ENCODE peak calls at places on chromosomes 13 and 19, in nine cellular contexts. F, A, Q, W, J, H, V, R and E are unnamed samples.

GRCh38 chr19:13024126-13024957 is 29.1 kb downstream of the NFIX start:
- DNase-seq in A (peak), J (no peak), V (peak), F (no peak), W (no peak), R (no peak), H (no peak), Q (no peak), E (no peak)

GRCh38 chr19:12774588-12775555 is at the start of gene HOOK2:
- DNase-seq in W (peak), A (no peak), F (peak), H (peak), V (peak), Q (peak), J (peak), R (peak), E (no peak)

GRCh38 chr13:47454986-47455385 is 546.1 kb downstream of the SUCLA2 start:
- DNase-seq in V (no peak), F (no peak), R (no peak), J (no peak), H (peak), A (peak), W (no peak), Q (no peak), E (no peak)

GRCh38 chr19:22137791-22138190 is 59.0 kb downstream of the ZNF676 start:
- DNase-seq in H (no peak), R (no peak), W (no peak), J (no peak), V (no peak), A (no peak), F (no peak), Q (no peak), E (no peak)

GRCh38 chr13:19860884-19861655 is 2.4 kb downstream of the ZMYM5 start:
- DNase-seq in J (no peak), V (no peak), A (peak), Q (peak), H (peak), F (peak), W (no peak), R (no peak), E (no peak)

GRCh38 chr19:48466571-48467325 is 2.4 kb upstream of the CYTH2 start:
- DNase-seq in V (no peak), A (peak), J (no peak), Q (peak), F (no peak), H (peak), W (no peak), R (no peak), E (no peak)

GRCh38 chr19:13102666-13103584 is at the start of gene LYL1:
- DNase-seq in A (peak), W (peak), H (no peak), V (peak), R (no peak), Q (no peak), F (peak), J (peak), E (peak)

GRCh38 chr19:43464089-43464775 is 1.2 kb downstream of the LYPD3 start:
- DNase-seq in F (no peak), A (no peak), W (peak), V (peak), H (no peak), J (peak), R (peak), Q (no peak), E (peak)

GRCh38 chr13:99028890-99029289 is 51.0 kb upstream of the DOCK9 start:
- DNase-seq in W (no peak), R (no peak), A (no peak), H (no peak), F (peak), J (no peak), Q (no peak), V (no peak), E (no peak)

GRCh38 chr13:52599037-52599852 is 43.0 kb upstream of the HNRNPA1L2 start:
- DNase-seq in J (no peak), F (peak), W (peak), Q (peak), V (no peak), H (peak), R (peak), A (peak), E (no peak)

GRCh38 chr13:99610702-99611289 is 109.5 kb downstream of the TM9SF2 start:
- DNase-seq in J (no peak), H (no peak), W (no peak), V (no peak), Q (no peak), A (no peak), F (no peak), R (no peak), E (no peak)

GRCh38 chr13:46197299-46197975 is 14.3 kb upstream of the LRRC63 start:
- DNase-seq in Q (no peak), J (no peak), H (peak), F (no peak), V (no peak), W (no peak), A (no peak), R (no peak), E (no peak)

GRCh38 chr13:100547805-100548204 is 40.8 kb downstream of the GGACT start:
- DNase-seq in H (peak), A (no peak), J (peak), R (peak), V (no peak), W (no peak), F (no peak), Q (peak), E (no peak)

GRCh38 chr13:77918391-77919261 is at the start of gene EDNRB:
- DNase-seq in F (peak), V (peak), Q (peak), H (no peak), A (peak), R (no peak), W (peak), J (no peak), E (peak)

GRCh38 chr19:2775556-2776430 is 7.3 kb downstream of the SGTA start:
- DNase-seq in H (no peak), J (no peak), R (peak), V (peak), Q (no peak), F (no peak), A (peak), W (peak), E (peak)

GRCh38 chr13:50017819-50018218 is 2.6 kb downstream of the KCNRG start:
- DNase-seq in W (no peak), V (no peak), F (no peak), Q (no peak), J (no peak), A (no peak), R (no peak), H (no peak), E (no peak)

DNA sequence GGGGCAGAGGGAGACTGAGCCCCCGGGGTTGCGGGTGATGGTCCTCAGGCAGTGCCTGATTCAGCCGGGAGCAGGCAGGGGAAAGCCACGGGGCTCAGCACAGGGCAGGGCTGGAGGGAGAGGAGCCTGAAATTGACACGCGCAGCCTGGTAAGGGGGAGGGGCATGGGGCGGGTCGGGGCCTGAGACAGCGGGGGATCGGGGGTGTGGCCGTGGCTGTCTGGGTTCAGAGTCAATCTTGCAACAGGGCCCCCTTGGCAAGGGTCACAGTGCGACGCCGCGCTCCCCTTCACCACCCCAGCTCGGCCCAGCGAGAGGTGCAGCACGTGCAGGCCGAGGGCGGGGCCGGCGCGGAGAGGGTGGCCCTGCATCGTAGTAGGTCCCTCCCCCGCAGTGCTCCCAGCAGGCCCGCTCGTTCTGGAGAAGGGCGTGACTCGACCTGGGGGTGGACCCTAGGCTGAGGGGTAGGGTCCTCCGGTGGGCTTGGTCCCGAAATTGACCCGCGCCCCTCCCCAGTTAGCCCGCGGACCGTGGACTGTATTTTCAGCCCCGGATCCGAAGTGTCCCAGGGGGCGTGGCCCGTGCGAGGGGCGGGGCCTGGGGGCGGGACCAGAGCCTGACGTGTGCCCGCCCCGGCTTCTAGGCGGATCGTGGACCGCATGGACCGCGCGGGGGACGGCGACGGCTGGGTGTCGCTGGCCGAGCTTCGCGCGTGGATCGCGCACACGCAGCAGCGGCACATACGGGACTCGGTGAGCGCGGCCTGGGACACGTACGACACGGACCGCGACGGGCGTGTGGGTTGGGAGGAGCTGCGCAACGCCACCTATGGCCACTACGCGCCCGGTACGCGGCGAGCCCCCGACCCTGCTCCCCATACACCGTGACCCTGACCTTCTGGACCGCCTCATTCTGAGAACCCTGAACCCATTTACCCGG is 6.0 kb downstream of the RCN3 start:
- DNase-seq in H (peak), V (peak), J (peak), F (peak), Q (peak), R (peak), W (peak), A (peak), E (peak)
- TF ChIP-seq CTCF in H (peak), V (peak), J (no peak), F (peak), Q (peak), R (no peak), W (peak), A (no peak), E (peak)

GRCh38 chr13:106114981-106115554 is 420.4 kb downstream of the EFNB2 start:
- DNase-seq in Q (no peak), V (no peak), A (peak), H (no peak), F (no peak), J (no peak), R (no peak), W (no peak), E (no peak)

GRCh38 chr13:106112191-106112590 is 423.3 kb downstream of the EFNB2 start:
- DNase-seq in A (no peak), H (no peak), Q (no peak), R (no peak), F (no peak), W (no peak), J (no peak), V (no peak), E (no peak)

GRCh38 chr13:106109391-106109791 is 426.1 kb downstream of the EFNB2 start:
- DNase-seq in F (no peak), J (no peak), H (no peak), Q (no peak), R (no peak), V (no peak), A (peak), W (no peak), E (no peak)

GRCh38 chr13:106113796-106114195 is 421.7 kb downstream of the EFNB2 start:
- DNase-seq in V (no peak), F (no peak), R (no peak), W (no peak), Q (no peak), A (no peak), H (no peak), J (no peak), E (no peak)

DNA sequence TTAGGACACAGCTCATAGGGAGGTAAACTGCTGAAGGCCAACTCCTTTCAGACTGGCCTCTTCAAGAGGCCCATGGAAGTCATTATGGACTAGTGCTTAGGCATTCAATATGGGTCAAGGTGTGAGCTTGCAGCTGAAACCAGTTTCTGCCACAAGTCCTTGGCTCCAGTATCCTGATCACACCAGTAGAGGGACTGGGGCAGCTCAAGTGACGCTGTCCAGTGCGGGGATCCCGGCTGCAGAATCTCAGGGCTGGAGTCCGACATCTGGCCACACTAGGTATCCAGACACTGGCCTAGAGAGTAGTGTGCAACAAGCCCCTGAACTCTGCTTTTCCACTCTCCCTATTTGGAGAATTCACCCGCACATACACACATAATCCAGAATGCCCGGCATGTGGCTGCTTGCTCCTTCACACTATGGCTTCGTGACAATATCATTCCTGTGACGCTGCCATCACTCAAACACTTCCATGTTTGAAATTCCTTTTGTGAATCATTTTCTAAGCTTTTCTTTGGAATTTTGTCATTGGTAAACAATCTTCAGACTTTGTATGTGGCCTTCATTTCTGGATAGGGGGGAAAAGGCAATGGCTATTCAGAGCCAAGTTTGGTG is 425.1 kb downstream of the EFNB2 start:
- DNase-seq in V (no peak), J (no peak), Q (peak), H (no peak), W (no peak), F (no peak), R (no peak), A (peak), E (no peak)
- TF ChIP-seq CTCF in V (no peak), J (no peak), Q (no peak), H (no peak), W (no peak), F (no peak), R (no peak), A (no peak), E (no peak)

DNA sequence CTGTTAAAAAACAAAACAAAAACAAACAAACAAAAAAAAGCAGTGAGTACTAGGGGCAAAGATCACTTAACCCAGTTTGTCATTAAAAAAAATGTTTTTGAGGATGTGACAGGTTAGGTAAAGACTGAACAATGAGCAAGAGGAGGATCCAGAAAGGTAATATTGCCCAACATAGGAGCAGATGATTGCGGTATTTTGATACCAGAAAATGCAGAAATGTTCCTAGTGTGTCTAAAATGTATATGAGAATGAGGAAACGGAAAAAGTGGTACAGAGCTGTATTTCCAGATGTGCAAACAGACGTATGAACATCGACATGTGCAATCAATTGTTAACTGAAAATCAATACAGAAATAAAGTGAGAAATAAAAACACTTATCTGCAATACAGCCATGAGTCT is 4.9 kb upstream of the LILRA4 start:
- DNase-seq in F (no peak), H (no peak), R (no peak), J (no peak), Q (no peak), A (no peak), W (no peak), V (no peak), E (no peak)
- TF ChIP-seq CTCF in F (no peak), H (no peak), R (no peak), J (no peak), Q (no peak), A (no peak), W (no peak), V (no peak), E (no peak)

GRCh38 chr13:101690871-101691270 is 238.4 kb downstream of the ITGBL1 start:
- DNase-seq in F (no peak), Q (no peak), A (no peak), H (no peak), J (no peak), R (no peak), V (no peak), W (no peak), E (no peak)

GRCh38 chr13:101695870-101696516 is 243.5 kb downstream of the ITGBL1 start:
- DNase-seq in R (no peak), H (no peak), W (peak), A (no peak), Q (no peak), V (no peak), F (no peak), J (no peak), E (no peak)

DNA sequence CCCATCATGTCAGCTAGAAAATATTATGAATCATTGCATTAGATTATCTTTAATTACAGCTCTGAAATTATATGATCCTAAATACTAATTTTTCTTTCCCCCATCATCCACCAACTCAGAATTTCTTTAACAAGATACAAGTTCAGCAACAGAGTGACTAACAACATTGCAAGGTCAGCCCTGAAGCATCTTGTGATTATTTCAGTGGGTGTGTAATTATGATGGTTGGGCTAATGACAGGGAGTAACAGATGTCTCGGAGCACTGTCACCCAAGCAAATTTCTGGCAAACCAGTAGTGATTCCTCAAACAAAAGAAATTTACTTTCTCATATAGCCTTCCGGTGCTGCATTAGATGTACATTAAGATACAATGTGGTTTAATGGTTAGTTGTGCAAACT is 238.9 kb downstream of the ITGBL1 start:
- DNase-seq in W (no peak), V (no peak), A (no peak), F (no peak), J (no peak), Q (no peak), H (no peak), R (no peak), E (no peak)
- TF ChIP-seq CTCF in W (no peak), V (no peak), A (no peak), F (no peak), J (no peak), Q (no peak), H (no peak), R (no peak), E (no peak)

GRCh38 chr19:38385057-38385803 is 2.6 kb downstream of the GGN start:
- DNase-seq in V (no peak), A (no peak), Q (no peak), H (no peak), J (no peak), F (no peak), R (no peak), W (no peak), E (no peak)
- TF ChIP-seq CTCF in V (no peak), A (no peak), Q (no peak), H (no peak), J (no peak), F (no peak), R (no peak), W (no peak), E (no peak)

GRCh38 chr19:14943601-14944000 is 2.3 kb downstream of the OR7C2 start:
- DNase-seq in R (no peak), H (peak), F (no peak), Q (no peak), A (no peak), V (no peak), J (no peak), W (no peak), E (no peak)
- TF ChIP-seq CTCF in R (no peak), H (no peak), F (no peak), Q (no peak), A (no peak), V (no peak), J (no peak), W (no peak), E (no peak)

DNA sequence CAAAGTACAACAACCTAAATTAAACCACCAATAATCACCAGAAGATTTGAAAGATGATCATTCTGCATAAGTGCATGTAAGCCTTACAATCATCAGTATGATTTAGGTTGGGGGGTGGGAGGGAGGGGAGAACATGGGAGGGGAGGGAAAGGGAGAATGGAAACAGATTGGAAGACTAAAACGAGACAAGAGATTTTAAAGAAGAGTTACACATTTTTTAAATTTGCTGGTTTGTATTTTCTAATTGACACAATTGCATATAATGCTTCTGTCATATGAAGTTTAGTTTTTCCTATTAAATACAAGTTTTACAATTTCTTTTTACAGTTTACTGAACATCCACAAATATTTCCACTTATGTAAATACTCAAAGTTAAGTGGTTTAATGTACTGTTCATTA is 2118.9 kb downstream of the PCDH9 start:
- DNase-seq in Q (no peak), A (no peak), R (no peak), W (no peak), H (no peak), V (no peak), F (no peak), J (no peak), E (no peak)
- TF ChIP-seq CTCF in Q (no peak), A (no peak), R (no peak), W (no peak), H (no peak), V (no peak), F (no peak), J (no peak), E (no peak)

GRCh38 chr13:95559100-95559499 is 6.6 kb downstream of the CLDN10 start:
- DNase-seq in A (no peak), F (no peak), W (no peak), H (peak), R (no peak), Q (peak), V (no peak), J (no peak), E (no peak)

GRCh38 chr13:95560387-95560786 is 7.9 kb downstream of the CLDN10 start:
- DNase-seq in R (no peak), H (no peak), V (no peak), F (no peak), A (no peak), J (no peak), Q (no peak), W (no peak), E (no peak)

GRCh38 chr13:95564948-95565347 is 12.4 kb downstream of the CLDN10 start:
- DNase-seq in R (no peak), A (peak), J (no peak), Q (peak), V (no peak), F (no peak), W (no peak), H (peak), E (no peak)

GRCh38 chr13:95568131-95568530 is 15.6 kb downstream of the CLDN10 start:
- DNase-seq in R (no peak), V (no peak), H (no peak), Q (no peak), J (no peak), F (no peak), W (no peak), A (no peak), E (no peak)

DNA sequence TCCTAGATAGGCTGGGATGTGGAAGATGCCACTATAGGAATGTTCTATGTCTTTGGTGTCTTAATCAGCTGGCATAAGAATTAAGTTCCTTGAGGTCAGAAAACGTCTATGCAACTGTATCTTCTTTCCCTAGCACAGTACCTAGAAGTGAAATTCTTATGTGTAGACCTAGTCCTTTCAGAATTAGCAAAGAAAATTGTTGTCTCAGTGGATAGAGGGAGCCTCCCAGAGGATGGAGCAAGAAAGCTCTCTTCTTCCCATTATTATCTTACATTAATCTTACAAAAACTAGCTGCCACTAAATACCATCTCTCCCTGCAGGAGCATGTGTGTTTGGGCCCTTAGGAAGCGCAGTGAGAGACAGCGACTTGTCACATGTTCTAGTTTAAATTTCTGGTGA is 11.6 kb downstream of the CLDN10 start:
- DNase-seq in H (peak), R (no peak), V (no peak), Q (no peak), A (no peak), W (no peak), F (no peak), J (no peak), E (no peak)
- TF ChIP-seq CTCF in H (peak), R (no peak), V (no peak), Q (no peak), A (no peak), W (no peak), F (no peak), J (no peak), E (no peak)